ENCODE peak calls at places on chromosome X, in six cellular contexts. C is MM.1S, K is GM23248, I is PC-3, P is HCT116, M is SK-N-SH. W is an unnamed sample. For H3K9me2, the result is how much of the 10 kb centered on the place peaks cover.

GRCh38 chrX:46634577-46634976 is 61.0 kb downstream of the CHST7 start:
- DNase-seq in C (no peak), K (peak), I (no peak), P (no peak), M (no peak), W (no peak)

GRCh38 chrX:46758163-46758955 is 559 bp downstream of the SLC9A7 start:
- DNase-seq in C (no peak), K (peak), I (peak), P (no peak), M (peak), W (no peak)

GRCh38 chrX:24748196-24748595 is 54.5 kb downstream of the POLA1 start:
- DNase-seq in C (no peak), K (no peak), I (peak), P (no peak), M (no peak), W (no peak)

GRCh38 chrX:70979136-70979762 is 48.4 kb upstream of the SLC7A3 start:
- DNase-seq in C (no peak), K (peak), I (peak), P (no peak), M (peak), W (no peak)

GRCh38 chrX:150365953-150366911 is 3.1 kb downstream of the MAMLD1 start:
- DNase-seq in C (no peak), K (peak), I (peak), P (no peak), M (no peak), W (no peak)

GRCh38 chrX:456146-456545 is 69.4 kb upstream of the PPP2R3B start:
- DNase-seq in C (no peak), K (no peak), I (no peak), P (no peak), M (no peak), W (no peak)

GRCh38 chrX:150643271-150643670 is 49.9 kb upstream of the MTMR1 start:
- DNase-seq in C (no peak), K (peak), I (peak), P (no peak), M (no peak), W (no peak)

GRCh38 chrX:63764946-63765345 is 20.1 kb downstream of the ARHGEF9 start:
- DNase-seq in C (no peak), K (peak), I (peak), P (no peak), M (no peak), W (no peak)

GRCh38 chrX:43860646-43861370 is 21.4 kb downstream of the MAOB start:
- DNase-seq in C (no peak), K (peak), I (peak), P (peak), M (peak), W (no peak)

GRCh38 chrX:915427-916234 is 285.0 kb downstream of the SHOX start:
- DNase-seq in C (no peak), K (no peak), I (no peak), P (no peak), M (no peak), W (peak)

GRCh38 chrX:53088136-53088974 is 5.6 kb upstream of the KANTR start:
- DNase-seq in C (no peak), K (peak), I (peak), P (no peak), M (peak), W (peak)

GRCh38 chrX:70046978-70047377 is 2.8 kb downstream of the AWAT2 start:
- DNase-seq in C (no peak), K (peak), I (peak), P (no peak), M (no peak), W (no peak)

GRCh38 chrX:3268804-3269203 is 77.6 kb downstream of the MXRA5 start:
- DNase-seq in C (no peak), K (peak), I (peak), P (no peak), M (no peak), W (no peak)

GRCh38 chrX:154408659-154409221 is 314 bp downstream of the DNASE1L1 start:
- DNase-seq in C (peak), K (no peak), I (no peak), P (no peak), M (no peak), W (no peak)
- H3K9ac ChIP-seq in C (peak), K (peak), I (peak), P (peak), M (peak), W (no peak)

DNA sequence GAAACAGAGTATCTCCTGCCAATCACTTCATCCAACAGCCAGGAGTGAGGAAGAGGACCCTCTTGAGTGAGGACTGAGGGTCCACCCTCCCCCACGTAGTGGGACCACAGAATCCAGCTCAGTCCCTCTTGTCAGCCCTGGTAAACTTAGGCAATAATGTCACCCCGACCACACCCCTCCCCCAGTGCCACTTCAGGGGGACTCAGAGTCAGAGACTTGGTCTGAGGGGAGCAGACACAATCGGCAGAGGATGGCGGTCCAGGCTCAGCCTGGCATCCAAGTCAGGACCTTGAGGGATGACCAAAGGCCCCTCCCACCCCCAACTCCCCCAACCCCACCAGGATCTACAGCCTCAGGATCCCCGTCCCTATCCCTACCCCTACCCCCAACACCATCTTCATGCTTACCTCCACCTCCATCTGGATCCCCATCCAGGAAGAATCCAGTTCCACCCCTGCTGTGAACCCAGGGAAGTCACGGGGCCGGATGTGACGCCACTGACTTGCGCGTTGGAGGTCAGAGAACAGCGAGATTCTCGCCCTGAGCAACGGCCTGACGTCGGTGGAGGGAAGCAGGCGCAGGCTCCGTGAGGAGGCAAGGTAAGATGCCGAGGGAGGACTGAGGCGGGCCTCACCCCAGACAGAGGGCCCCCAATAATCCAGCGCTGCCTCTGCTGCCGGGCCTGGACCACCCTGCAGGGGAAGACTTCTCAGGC is at the start of the genes CSAG1 and MAGEA12:
- DNase-seq in C (peak), K (no peak), I (no peak), P (no peak), M (peak), W (no peak)
- H3K9me2 ChIP-seq in C (under half), K (under half), I (under half), P (under half), M (under half), W (under half)

GRCh38 chrX:9682861-9683260 is 82.8 kb downstream of the GPR143 start:
- DNase-seq in C (no peak), K (no peak), I (no peak), P (no peak), M (no peak), W (no peak)
- H3K9ac ChIP-seq in C (no peak), K (no peak), I (no peak), P (no peak), M (no peak), W (no peak)

DNA sequence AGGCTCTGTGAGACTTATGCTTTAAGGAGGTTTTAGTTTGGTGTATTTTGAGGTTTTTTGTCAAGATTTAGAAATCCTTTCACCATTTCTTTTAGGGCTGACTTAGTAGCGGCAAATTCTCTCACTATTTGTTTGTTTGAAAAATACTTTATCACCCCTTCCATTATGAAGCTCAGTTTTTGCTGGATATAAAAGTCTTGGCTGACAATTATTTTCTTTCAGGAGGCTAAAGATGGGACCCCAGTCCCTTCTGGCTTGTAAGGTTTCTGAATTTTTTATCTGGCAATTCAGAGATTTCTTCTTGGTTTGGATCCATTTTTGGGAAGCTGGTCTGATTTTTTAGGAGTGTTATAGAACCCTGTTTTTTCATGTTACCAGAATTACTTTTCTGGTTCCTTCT is 88.5 kb downstream of the ACTRT1 start:
- DNase-seq in C (no peak), K (no peak), I (no peak), P (no peak), M (no peak), W (no peak)
- H3K9me2 ChIP-seq in C (under half), K (under half), I (under half), P (under half), M (under half), W (under half)

DNA sequence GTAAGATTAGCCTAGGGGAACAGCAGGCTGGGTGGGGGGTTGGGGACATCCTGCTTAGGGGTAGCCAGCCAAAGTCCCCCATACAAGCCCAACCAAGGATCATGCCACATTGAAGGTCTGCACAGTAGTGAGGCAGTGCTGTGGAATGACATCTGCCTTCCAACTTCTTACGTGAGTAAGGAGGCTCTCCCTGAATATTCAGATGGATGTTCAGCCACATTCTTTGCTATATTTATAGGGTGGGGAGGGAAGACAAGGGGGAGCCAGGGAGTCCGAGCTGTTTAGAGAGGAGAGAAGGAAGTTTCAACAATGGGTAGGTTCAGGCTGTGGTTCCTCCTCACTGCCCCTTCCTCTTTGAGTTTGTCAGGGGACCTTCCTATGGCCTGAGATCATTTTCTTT is 29.7 kb downstream of the MSN start:
- DNase-seq in C (no peak), K (peak), I (no peak), P (no peak), M (no peak), W (peak)
- H3K9ac ChIP-seq in C (peak), K (peak), I (no peak), P (no peak), M (peak), W (peak)

DNA sequence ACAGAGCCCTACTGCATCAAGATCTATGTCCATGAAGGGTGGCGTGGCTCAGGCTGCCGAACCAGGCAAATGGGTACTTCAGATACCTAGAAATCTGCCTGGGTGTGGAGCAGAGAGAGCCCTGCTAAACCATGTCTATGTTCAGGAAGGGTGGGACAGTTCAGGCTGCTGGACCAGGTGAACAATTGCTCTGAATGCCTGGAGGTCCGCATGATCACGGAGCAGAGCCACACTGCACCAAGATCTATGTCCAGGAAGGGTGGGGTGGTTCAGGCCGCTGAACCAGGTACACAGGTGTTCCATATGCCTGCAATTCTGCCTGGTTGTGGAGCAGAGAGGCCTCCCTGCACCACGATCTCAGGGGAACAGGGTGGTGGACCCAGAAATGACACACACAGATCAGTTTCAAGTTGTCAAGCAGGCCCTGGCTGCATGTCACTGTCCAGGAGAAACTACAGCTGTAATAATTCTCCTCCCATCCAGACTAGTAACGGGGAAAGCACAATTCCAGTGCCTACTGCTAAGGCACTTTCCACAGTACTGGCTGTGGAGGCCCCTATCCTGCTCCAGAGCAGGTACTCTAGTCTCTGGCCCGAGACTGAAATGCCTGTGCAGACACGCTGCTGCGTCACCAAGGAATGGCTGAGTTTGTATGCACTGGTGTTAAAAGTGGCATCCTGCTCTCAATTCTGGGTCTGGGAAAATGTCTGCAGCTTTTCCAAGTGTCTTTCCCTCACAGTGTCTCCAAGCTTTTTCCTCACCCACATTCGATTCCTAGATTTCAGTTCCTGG is 25.2 kb downstream of the UBQLN2 start:
- DNase-seq in C (no peak), K (no peak), I (no peak), P (no peak), M (no peak), W (no peak)
- H3K9me2 ChIP-seq in C (under half), K (under half), I (under half), P (under half), M (under half), W (under half)

GRCh38 chrX:134237363-134237702 is 351 bp downstream of the CCDC160 start:
- DNase-seq in C (no peak), K (no peak), I (no peak), P (no peak), M (no peak), W (no peak)
- H3K9ac ChIP-seq in C (no peak), K (no peak), I (no peak), P (no peak), M (no peak), W (no peak)

GRCh38 chrX:11242704-11243103 is 50.5 kb upstream of the AMELX start:
- DNase-seq in C (no peak), K (no peak), I (no peak), P (no peak), M (no peak), W (no peak)

GRCh38 chrX:11241720-11242119 is 51.5 kb upstream of the AMELX start:
- DNase-seq in C (no peak), K (no peak), I (no peak), P (no peak), M (no peak), W (no peak)

GRCh38 chrX:11239230-11239629 is 54.0 kb upstream of the AMELX start:
- DNase-seq in C (peak), K (peak), I (peak), P (no peak), M (peak), W (no peak)

DNA sequence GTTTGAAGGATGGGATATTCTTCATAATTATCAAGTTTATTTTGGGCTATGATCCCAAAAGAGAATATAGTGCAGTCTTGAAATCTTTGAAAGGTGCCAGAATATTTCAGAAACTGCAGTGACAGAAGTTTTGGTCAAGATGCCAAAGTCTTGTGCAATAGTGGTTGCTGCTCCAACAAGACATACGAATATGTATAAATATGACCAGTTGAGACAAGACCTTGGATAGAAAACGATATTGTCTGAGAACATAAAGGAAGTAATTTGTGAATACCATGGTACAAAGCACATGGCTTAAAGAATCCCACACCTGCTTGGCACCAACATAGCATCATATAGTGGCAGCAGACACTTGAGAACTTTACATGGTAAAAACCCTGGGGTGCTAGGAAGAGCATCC is 48.6 kb upstream of the AMELX start:
- DNase-seq in C (no peak), K (peak), I (peak), P (no peak), M (no peak), W (no peak)
- H3K9me2 ChIP-seq in C (under half), K (under half), I (under half), P (under half), M (under half), W (under half)

GRCh38 chrX:130055103-130055502 is 55.2 kb downstream of the ELF4 start:
- DNase-seq in C (no peak), K (peak), I (no peak), P (no peak), M (no peak), W (no peak)

GRCh38 chrX:130053236-130053635 is 57.1 kb downstream of the ELF4 start:
- DNase-seq in C (no peak), K (no peak), I (no peak), P (no peak), M (no peak), W (no peak)

GRCh38 chrX:130058667-130059066 is 51.6 kb downstream of the ELF4 start:
- DNase-seq in C (no peak), K (no peak), I (no peak), P (no peak), M (no peak), W (no peak)

GRCh38 chrX:130057209-130057608 is 53.1 kb downstream of the ELF4 start:
- DNase-seq in C (no peak), K (peak), I (no peak), P (no peak), M (no peak), W (no peak)

DNA sequence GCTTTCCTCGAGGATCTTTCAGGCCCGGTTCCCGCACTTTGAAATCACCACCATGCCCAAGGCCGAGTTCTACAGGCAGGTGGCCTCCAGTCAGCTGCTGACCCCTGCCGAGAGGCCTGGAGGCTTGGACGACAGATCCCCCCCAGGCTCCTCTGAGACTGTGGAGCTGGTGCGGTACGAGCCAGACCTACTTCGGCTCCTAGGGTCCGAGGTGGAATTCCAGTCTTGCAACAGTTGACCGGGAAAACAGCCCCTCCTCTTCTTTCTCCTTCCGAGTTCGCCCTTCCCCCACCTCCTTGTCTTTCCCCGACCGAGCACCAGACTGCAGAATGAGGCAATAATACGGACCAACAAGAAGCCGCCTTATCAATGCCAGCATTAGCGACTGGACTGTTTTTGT is 54.4 kb downstream of the ELF4 start:
- DNase-seq in C (no peak), K (no peak), I (no peak), P (no peak), M (no peak), W (no peak)
- H3K9ac ChIP-seq in C (no peak), K (no peak), I (no peak), P (no peak), M (no peak), W (no peak)